ENCODE peak calls at places on chromosomes 16 and 17, in five cellular contexts. One of them, this sample, is unnamed.

GRCh38 chr16:59878479-59878878 is 1144.4 kb upstream of the GOT2 start:
- DNase-seq in neural crest cell: no peak
- DNase-seq in CD8-positive, alpha-beta T cell: no peak
- DNase-seq in lower lobe of right lung: no peak
- DNase-seq in ovary: no peak
- DNase-seq in this sample: peak; percentile 95

GRCh38 chr17:1362065-1362848 is 37.8 kb downstream of the YWHAE start:
- DNase-seq in neural crest cell: no peak
- DNase-seq in CD8-positive, alpha-beta T cell: peak; percentile 21
- DNase-seq in lower lobe of right lung: no peak
- DNase-seq in ovary: no peak
- DNase-seq in this sample: no peak

GRCh38 chr16:31193874-31194273 is 8.7 kb downstream of the PYCARD start:
- DNase-seq in neural crest cell: no peak
- DNase-seq in CD8-positive, alpha-beta T cell: no peak
- DNase-seq in lower lobe of right lung: no peak
- DNase-seq in ovary: no peak
- DNase-seq in this sample: no peak

GRCh38 chr17:19650826-19651225 is 2.3 kb downstream of the ALDH3A2 start:
- DNase-seq in neural crest cell: no peak
- DNase-seq in CD8-positive, alpha-beta T cell: no peak
- DNase-seq in lower lobe of right lung: no peak
- DNase-seq in ovary: no peak
- DNase-seq in this sample: peak; percentile 20

GRCh38 chr17:249236-249993 is 68.0 kb upstream of the DOC2B start:
- DNase-seq in neural crest cell: no peak
- DNase-seq in CD8-positive, alpha-beta T cell: no peak
- DNase-seq in lower lobe of right lung: peak; percentile 52
- DNase-seq in ovary: peak; percentile 12
- DNase-seq in this sample: no peak

GRCh38 chr16:86545927-86546637 is 9.0 kb downstream of the MTHFSD start:
- DNase-seq in neural crest cell: no peak
- DNase-seq in CD8-positive, alpha-beta T cell: no peak
- DNase-seq in lower lobe of right lung: no peak
- DNase-seq in ovary: no peak
- DNase-seq in this sample: no peak

GRCh38 chr16:80569440-80570105 is 28.8 kb downstream of the DYNLRB2 start:
- DNase-seq in neural crest cell: no peak
- DNase-seq in CD8-positive, alpha-beta T cell: peak; percentile 23
- DNase-seq in lower lobe of right lung: no peak
- DNase-seq in ovary: no peak
- DNase-seq in this sample: peak; percentile 43

GRCh38 chr17:40331743-40332641 is 23.0 kb downstream of the RARA start:
- DNase-seq in neural crest cell: no peak
- DNase-seq in CD8-positive, alpha-beta T cell: no peak
- DNase-seq in lower lobe of right lung: peak; percentile 92
- DNase-seq in ovary: peak; percentile 96
- DNase-seq in this sample: peak; percentile 89

GRCh38 chr17:21036361-21036881 is 6.4 kb downstream of the USP22 start:
- DNase-seq in neural crest cell: no peak
- DNase-seq in CD8-positive, alpha-beta T cell: no peak
- DNase-seq in lower lobe of right lung: no peak
- DNase-seq in ovary: no peak
- DNase-seq in this sample: peak; percentile 10

GRCh38 chr17:46024590-46024989 is 25.5 kb downstream of the STH start:
- DNase-seq in neural crest cell: no peak
- DNase-seq in CD8-positive, alpha-beta T cell: no peak
- DNase-seq in lower lobe of right lung: no peak
- DNase-seq in ovary: no peak
- DNase-seq in this sample: no peak

GRCh38 chr17:8186446-8186786 is 3.6 kb downstream of the BORCS6 start:
- DNase-seq in neural crest cell: no peak
- DNase-seq in CD8-positive, alpha-beta T cell: no peak
- DNase-seq in lower lobe of right lung: no peak
- DNase-seq in ovary: no peak
- DNase-seq in this sample: no peak

GRCh38 chr17:56902350-56902749 is 11.5 kb downstream of the TRIM25 start:
- DNase-seq in neural crest cell: no peak
- DNase-seq in CD8-positive, alpha-beta T cell: no peak
- DNase-seq in lower lobe of right lung: no peak
- DNase-seq in ovary: no peak
- DNase-seq in this sample: peak; percentile 42

GRCh38 chr16:88478115-88478514 is 25.0 kb downstream of the ZFPM1 start:
- DNase-seq in neural crest cell: no peak
- DNase-seq in CD8-positive, alpha-beta T cell: no peak
- DNase-seq in lower lobe of right lung: no peak
- DNase-seq in ovary: no peak
- DNase-seq in this sample: no peak

GRCh38 chr17:81484195-81484979 is 28.2 kb downstream of the ACTG1 start:
- DNase-seq in neural crest cell: peak; percentile 88
- DNase-seq in CD8-positive, alpha-beta T cell: peak; percentile 83
- DNase-seq in lower lobe of right lung: peak; percentile 94
- DNase-seq in ovary: peak; percentile 93
- DNase-seq in this sample: peak; percentile 70

GRCh38 chr17:44749076-44750020 is 9.4 kb upstream of the ADAM11 start:
- DNase-seq in neural crest cell: no peak
- DNase-seq in CD8-positive, alpha-beta T cell: no peak
- DNase-seq in lower lobe of right lung: no peak
- DNase-seq in ovary: peak; percentile 60
- DNase-seq in this sample: no peak

GRCh38 chr17:16003841-16004240 is 4.2 kb downstream of the TTC19 start:
- DNase-seq in neural crest cell: no peak
- DNase-seq in CD8-positive, alpha-beta T cell: no peak
- DNase-seq in lower lobe of right lung: no peak
- DNase-seq in ovary: no peak
- DNase-seq in this sample: no peak

GRCh38 chr16:67663151-67663876 is 2.6 kb downstream of the PARD6A start:
- DNase-seq in neural crest cell: no peak
- DNase-seq in CD8-positive, alpha-beta T cell: no peak
- DNase-seq in lower lobe of right lung: no peak
- DNase-seq in ovary: peak; percentile 49
- DNase-seq in this sample: no peak

GRCh38 chr17:36870618-36871002 is 66.7 kb upstream of the LHX1 start:
- DNase-seq in neural crest cell: no peak
- DNase-seq in CD8-positive, alpha-beta T cell: no peak
- DNase-seq in lower lobe of right lung: no peak
- DNase-seq in ovary: no peak
- DNase-seq in this sample: no peak

GRCh38 chr17:44005865-44006580 is 1.6 kb downstream of the NAGS start:
- DNase-seq in neural crest cell: peak; percentile 33
- DNase-seq in CD8-positive, alpha-beta T cell: no peak
- DNase-seq in lower lobe of right lung: peak; percentile 75
- DNase-seq in ovary: peak; percentile 48
- DNase-seq in this sample: no peak

GRCh38 chr17:2400474-2400866 is 390 bp downstream of the MNT start:
- DNase-seq in neural crest cell: peak; percentile 61
- DNase-seq in CD8-positive, alpha-beta T cell: peak; percentile 37
- DNase-seq in lower lobe of right lung: peak; percentile 82
- DNase-seq in ovary: peak; percentile 76
- DNase-seq in this sample: peak; percentile 61

GRCh38 chr17:31467502-31468256 is 76.2 kb downstream of the RAB11FIP4 start:
- DNase-seq in neural crest cell: no peak
- DNase-seq in CD8-positive, alpha-beta T cell: no peak
- DNase-seq in lower lobe of right lung: no peak
- DNase-seq in ovary: no peak
- DNase-seq in this sample: no peak

GRCh38 chr17:41535764-41536481 is 7.8 kb upstream of the KRT19 start:
- DNase-seq in neural crest cell: no peak
- DNase-seq in CD8-positive, alpha-beta T cell: no peak
- DNase-seq in lower lobe of right lung: no peak
- DNase-seq in ovary: peak; percentile 18
- DNase-seq in this sample: no peak

GRCh38 chr17:43736389-43736788 is 22.2 kb downstream of the SOST start:
- DNase-seq in neural crest cell: no peak
- DNase-seq in CD8-positive, alpha-beta T cell: no peak
- DNase-seq in lower lobe of right lung: no peak
- DNase-seq in ovary: no peak
- DNase-seq in this sample: peak; percentile 23

GRCh38 chr17:41082565-41083136 is 1.3 kb upstream of the KRTAP4-7 start:
- DNase-seq in neural crest cell: no peak
- DNase-seq in CD8-positive, alpha-beta T cell: no peak
- DNase-seq in lower lobe of right lung: no peak
- DNase-seq in ovary: no peak
- DNase-seq in this sample: peak; percentile 33

DNA sequence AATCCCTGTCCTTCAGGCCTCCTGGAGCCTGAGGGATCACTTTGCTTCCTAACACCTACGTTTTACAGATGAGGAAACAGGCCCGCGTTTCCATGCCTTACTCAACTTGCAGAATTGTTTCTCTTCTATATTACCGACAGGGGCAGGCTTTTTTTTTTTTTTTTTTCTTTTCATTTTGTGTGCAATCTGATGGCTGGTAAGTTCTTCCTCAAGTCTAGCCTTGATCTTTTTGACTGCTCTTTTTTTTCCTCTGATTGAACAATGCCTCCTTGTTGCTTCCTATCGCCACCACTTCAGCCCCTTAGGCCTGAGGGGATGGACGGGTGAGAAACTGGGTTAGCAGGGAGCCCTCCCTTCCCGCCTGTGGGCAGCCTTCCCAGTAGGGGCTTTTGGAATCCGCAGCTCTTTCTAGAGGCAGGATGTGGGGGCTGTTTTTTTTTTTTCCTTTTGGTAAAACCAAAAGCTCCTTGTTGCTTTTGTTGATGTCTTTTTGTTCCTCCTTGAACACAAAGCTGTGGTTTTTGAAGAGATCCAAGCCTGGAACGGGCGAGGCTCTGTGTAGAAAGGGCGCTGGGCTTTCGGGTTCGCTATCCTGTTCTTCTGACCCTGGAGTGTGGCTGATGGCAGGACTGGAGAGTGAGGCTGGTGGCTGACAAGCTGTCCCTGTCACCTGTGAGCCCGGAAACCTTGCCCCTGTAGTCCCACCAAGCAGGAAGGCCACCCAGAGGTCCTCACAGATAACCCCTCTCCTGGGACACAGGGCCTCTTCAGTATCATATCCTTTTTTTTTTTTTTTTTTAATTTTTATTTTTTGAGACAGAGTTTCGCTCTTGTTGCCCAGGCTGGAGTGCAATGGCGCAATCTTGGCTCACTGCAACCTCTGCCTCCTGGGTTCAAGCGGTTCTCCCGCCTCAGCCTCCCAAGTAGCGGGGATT is 14.0 kb downstream of the LASP1 start:
- DNase-seq in neural crest cell: peak; percentile 44
- DNase-seq in CD8-positive, alpha-beta T cell: no peak
- DNase-seq in lower lobe of right lung: no peak
- DNase-seq in ovary: no peak
- DNase-seq in this sample: no peak
- TF ChIP-seq CTCF in neural crest cell: peak; percentile 29
- TF ChIP-seq CTCF in CD8-positive, alpha-beta T cell: no peak
- TF ChIP-seq CTCF in lower lobe of right lung: peak; percentile 22
- TF ChIP-seq CTCF in ovary: no peak
- TF ChIP-seq CTCF in this sample: no peak

GRCh38 chr17:55437165-55437605 is 15.6 kb upstream of the MMD start:
- DNase-seq in neural crest cell: no peak
- DNase-seq in CD8-positive, alpha-beta T cell: no peak
- DNase-seq in lower lobe of right lung: no peak
- DNase-seq in ovary: no peak
- DNase-seq in this sample: no peak
- TF ChIP-seq CTCF in neural crest cell: no peak
- TF ChIP-seq CTCF in CD8-positive, alpha-beta T cell: no peak
- TF ChIP-seq CTCF in lower lobe of right lung: no peak
- TF ChIP-seq CTCF in ovary: no peak
- TF ChIP-seq CTCF in this sample: no peak

GRCh38 chr17:5955764-5956163 is 114.4 kb upstream of the WSCD1 start:
- DNase-seq in neural crest cell: no peak
- DNase-seq in CD8-positive, alpha-beta T cell: no peak
- DNase-seq in lower lobe of right lung: no peak
- DNase-seq in ovary: no peak
- DNase-seq in this sample: no peak

GRCh38 chr17:5951912-5952311 is 118.3 kb upstream of the WSCD1 start:
- DNase-seq in neural crest cell: no peak
- DNase-seq in CD8-positive, alpha-beta T cell: no peak
- DNase-seq in lower lobe of right lung: no peak
- DNase-seq in ovary: no peak
- DNase-seq in this sample: no peak

GRCh38 chr17:5948811-5949210 is 121.4 kb upstream of the WSCD1 start:
- DNase-seq in neural crest cell: no peak
- DNase-seq in CD8-positive, alpha-beta T cell: no peak
- DNase-seq in lower lobe of right lung: no peak
- DNase-seq in ovary: no peak
- DNase-seq in this sample: no peak

GRCh38 chr17:5947701-5948180 is 122.4 kb upstream of the WSCD1 start:
- DNase-seq in neural crest cell: no peak
- DNase-seq in CD8-positive, alpha-beta T cell: no peak
- DNase-seq in lower lobe of right lung: no peak
- DNase-seq in ovary: no peak
- DNase-seq in this sample: no peak

GRCh38 chr17:5950871-5951270 is 119.3 kb upstream of the WSCD1 start:
- DNase-seq in neural crest cell: no peak
- DNase-seq in CD8-positive, alpha-beta T cell: no peak
- DNase-seq in lower lobe of right lung: no peak
- DNase-seq in ovary: no peak
- DNase-seq in this sample: no peak
- TF ChIP-seq CTCF in neural crest cell: no peak
- TF ChIP-seq CTCF in CD8-positive, alpha-beta T cell: no peak
- TF ChIP-seq CTCF in lower lobe of right lung: no peak
- TF ChIP-seq CTCF in ovary: no peak
- TF ChIP-seq CTCF in this sample: no peak

DNA sequence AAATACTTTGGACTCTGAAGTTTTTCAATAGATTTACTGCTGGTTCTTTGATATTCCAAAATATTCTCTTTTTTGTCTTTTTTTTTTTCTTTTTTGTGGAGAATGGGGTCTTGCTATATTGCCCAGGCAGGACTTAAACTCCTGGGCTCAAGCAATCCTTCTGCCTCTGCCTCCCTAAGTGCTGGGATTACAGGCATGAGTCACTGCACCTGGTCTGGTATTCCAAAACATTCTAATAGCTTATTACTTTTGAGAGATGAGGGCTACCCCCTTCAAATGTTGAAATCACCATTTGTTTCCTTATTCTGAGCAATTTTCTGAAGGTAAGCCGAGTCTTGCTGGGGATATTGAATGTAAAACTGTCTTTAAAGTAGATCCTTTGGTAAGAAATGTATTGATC is 55.0 kb upstream of the TEX2 start:
- DNase-seq in neural crest cell: no peak
- DNase-seq in CD8-positive, alpha-beta T cell: no peak
- DNase-seq in lower lobe of right lung: no peak
- DNase-seq in ovary: no peak
- DNase-seq in this sample: no peak
- TF ChIP-seq CTCF in neural crest cell: no peak
- TF ChIP-seq CTCF in CD8-positive, alpha-beta T cell: no peak
- TF ChIP-seq CTCF in lower lobe of right lung: no peak
- TF ChIP-seq CTCF in ovary: no peak
- TF ChIP-seq CTCF in this sample: no peak

This sample was measured in MCF 10A.